ENCODE peak calls at places on chromosome 7, in nine cellular contexts. V, G, J, Y, W, R, K, E and A are unnamed samples.

GRCh38 chr7:23235688-23236280 is 10.8 kb upstream of the GPNMB start:
- DNase-seq in Y (no peak), E (no peak), J (peak), G (no peak), V (peak), R (no peak), W (no peak), K (peak), A (no peak)

GRCh38 chr7:26525413-26526287 is 234.0 kb downstream of the SNX10 start:
- DNase-seq in V (no peak), J (no peak), E (no peak), R (no peak), K (no peak), G (no peak), W (no peak), Y (no peak), A (no peak)

GRCh38 chr7:826230-826905 is 5.9 kb upstream of the SUN1 start:
- DNase-seq in J (no peak), K (no peak), R (no peak), G (no peak), V (no peak), E (no peak), W (no peak), Y (no peak), A (no peak)

GRCh38 chr7:4694653-4695335 is 12.7 kb downstream of the FOXK1 start:
- DNase-seq in E (no peak), G (no peak), R (no peak), Y (no peak), J (peak), K (peak), V (no peak), W (no peak), A (no peak)

GRCh38 chr7:51430480-51431086 is 114.0 kb upstream of the COBL start:
- DNase-seq in V (peak), Y (no peak), J (no peak), K (peak), G (no peak), W (peak), E (peak), R (peak), A (peak)

GRCh38 chr7:148693651-148694050 is 5.1 kb upstream of the CUL1 start:
- DNase-seq in J (no peak), Y (no peak), G (no peak), W (no peak), E (no peak), K (no peak), R (no peak), V (no peak), A (no peak)

GRCh38 chr7:50588937-50589336 is 23.7 kb upstream of the DDC start:
- DNase-seq in E (no peak), J (no peak), R (no peak), K (no peak), V (no peak), W (no peak), G (no peak), Y (peak), A (no peak)

GRCh38 chr7:143960813-143961610 is 6.4 kb downstream of the OR2F1 start:
- DNase-seq in W (no peak), G (no peak), Y (no peak), K (no peak), J (no peak), V (no peak), E (no peak), R (no peak), A (no peak)

GRCh38 chr7:75966209-75966961 is 28.0 kb downstream of the TMEM120A start:
- DNase-seq in V (no peak), K (peak), W (peak), J (peak), Y (no peak), R (no peak), E (no peak), G (no peak), A (no peak)

GRCh38 chr7:81709836-81710235 is 60.0 kb downstream of the HGF start:
- DNase-seq in V (no peak), W (no peak), G (no peak), J (no peak), Y (no peak), R (no peak), E (no peak), K (no peak), A (no peak)

GRCh38 chr7:45104844-45105587 is 6.5 kb downstream of the TBRG4 start:
- DNase-seq in K (no peak), W (no peak), E (no peak), R (no peak), J (no peak), Y (no peak), V (no peak), G (no peak), A (no peak)

GRCh38 chr7:137953692-137954470 is 48.0 kb downstream of the CREB3L2 start:
- DNase-seq in R (no peak), W (no peak), J (no peak), E (no peak), K (peak), V (peak), Y (no peak), G (no peak), A (no peak)

GRCh38 chr7:20310963-20311742 is 19.5 kb upstream of the ITGB8 start:
- DNase-seq in G (no peak), J (no peak), V (peak), R (no peak), E (no peak), Y (no peak), K (peak), W (no peak), A (no peak)

GRCh38 chr7:37048674-37049073 is 324.4 kb upstream of the AOAH start:
- DNase-seq in Y (no peak), W (no peak), V (no peak), G (no peak), J (no peak), R (no peak), K (no peak), E (no peak), A (no peak)

GRCh38 chr7:68691261-68692216 is 906.7 kb upstream of the AUTS2 start:
- DNase-seq in E (no peak), V (no peak), R (no peak), J (no peak), G (no peak), Y (no peak), K (peak), W (no peak), A (no peak)

GRCh38 chr7:152862033-152862432 is 102.5 kb downstream of the ACTR3B start:
- DNase-seq in Y (no peak), W (no peak), J (no peak), E (no peak), G (no peak), K (no peak), V (no peak), R (no peak), A (no peak)

GRCh38 chr7:152860302-152860701 is 100.8 kb downstream of the ACTR3B start:
- DNase-seq in E (no peak), K (no peak), G (no peak), V (no peak), J (no peak), Y (no peak), R (no peak), W (no peak), A (no peak)

GRCh38 chr7:152858761-152859160 is 99.2 kb downstream of the ACTR3B start:
- DNase-seq in W (no peak), Y (no peak), E (no peak), G (no peak), V (no peak), J (no peak), R (no peak), K (no peak), A (no peak)

GRCh38 chr7:152857272-152857671 is 97.7 kb downstream of the ACTR3B start:
- DNase-seq in R (no peak), K (no peak), V (no peak), Y (no peak), J (no peak), W (no peak), E (no peak), G (no peak), A (no peak)

DNA sequence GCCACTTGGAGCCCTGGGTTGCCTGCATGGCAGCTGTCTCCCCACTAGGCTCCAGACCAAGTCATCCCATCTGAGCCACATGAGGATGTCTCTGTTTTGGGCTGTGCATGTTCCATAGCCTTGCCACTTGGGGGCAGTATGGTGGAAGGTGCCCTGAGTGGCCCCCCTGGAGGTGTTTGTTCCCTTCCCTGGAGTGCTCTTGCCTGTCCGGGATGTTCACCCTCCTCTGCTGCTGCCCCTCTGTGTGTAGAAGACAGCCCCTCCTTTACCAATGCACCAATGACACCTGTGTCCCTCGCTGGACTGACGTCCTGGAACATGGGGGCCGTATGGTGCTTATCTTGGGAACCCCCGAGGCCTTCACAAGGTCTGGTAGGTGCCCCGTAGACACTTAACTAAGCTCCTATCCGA is 100.2 kb downstream of the ACTR3B start:
- DNase-seq in R (no peak), Y (peak), J (no peak), W (no peak), V (peak), E (no peak), K (no peak), G (no peak), A (no peak)
- TF ChIP-seq CTCF in R (peak), Y (peak), J (no peak), W (peak), V (peak), E (no peak), K (peak), G (no peak), A (no peak)

GRCh38 chr7:83821866-83822265 is 172.9 kb upstream of the SEMA3E start:
- DNase-seq in K (no peak), Y (no peak), V (no peak), E (no peak), J (no peak), W (no peak), R (no peak), G (no peak), A (no peak)
- TF ChIP-seq CTCF in K (no peak), Y (no peak), V (no peak), E (no peak), J (no peak), W (no peak), R (no peak), G (no peak), A (no peak)

DNA sequence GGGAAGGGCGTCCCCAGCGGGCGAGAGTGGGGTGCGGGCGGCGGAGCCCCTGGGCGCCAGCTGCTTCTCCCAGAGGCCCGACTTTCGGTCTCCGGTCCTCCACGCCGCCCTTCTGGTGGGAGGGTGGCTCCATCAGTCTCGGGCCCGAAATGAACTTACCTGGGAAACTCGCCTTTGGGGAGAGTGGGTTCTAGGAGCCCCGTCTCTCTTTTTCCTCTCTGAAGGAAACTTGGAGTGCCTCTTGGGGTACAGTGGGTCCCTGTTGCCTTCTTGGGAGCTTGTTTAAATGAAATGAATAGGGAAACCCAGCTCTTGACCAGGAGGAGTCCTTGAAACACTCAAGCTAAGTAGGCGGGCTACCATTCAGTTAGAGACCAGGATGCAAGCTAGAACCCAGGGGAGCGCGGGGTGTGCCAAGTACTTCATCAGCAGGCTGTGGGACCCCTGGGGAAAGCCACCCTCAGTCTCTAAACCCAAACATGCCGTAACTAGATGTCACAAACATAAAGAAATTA is 1.3 kb downstream of the SLC26A4 start:
- DNase-seq in K (no peak), J (no peak), Y (no peak), G (no peak), R (no peak), E (peak), V (no peak), W (no peak), A (no peak)
- TF ChIP-seq CTCF in K (no peak), J (no peak), Y (no peak), G (no peak), R (no peak), E (peak), V (no peak), W (no peak), A (no peak)

GRCh38 chr7:131586259-131586658 is 29.8 kb upstream of the PODXL start:
- DNase-seq in E (no peak), J (no peak), K (no peak), V (no peak), R (no peak), W (no peak), Y (no peak), G (no peak), A (no peak)

GRCh38 chr7:131578602-131579001 is 22.2 kb upstream of the PODXL start:
- DNase-seq in K (no peak), R (no peak), W (no peak), V (no peak), Y (no peak), E (no peak), J (no peak), G (no peak), A (no peak)

GRCh38 chr7:131586759-131587158 is 30.3 kb upstream of the PODXL start:
- DNase-seq in E (no peak), Y (no peak), R (no peak), W (no peak), V (no peak), G (no peak), J (no peak), K (no peak), A (no peak)

GRCh38 chr7:131583430-131583829 is 27.0 kb upstream of the PODXL start:
- DNase-seq in K (no peak), E (no peak), Y (no peak), J (no peak), V (no peak), G (no peak), W (no peak), R (no peak), A (no peak)

DNA sequence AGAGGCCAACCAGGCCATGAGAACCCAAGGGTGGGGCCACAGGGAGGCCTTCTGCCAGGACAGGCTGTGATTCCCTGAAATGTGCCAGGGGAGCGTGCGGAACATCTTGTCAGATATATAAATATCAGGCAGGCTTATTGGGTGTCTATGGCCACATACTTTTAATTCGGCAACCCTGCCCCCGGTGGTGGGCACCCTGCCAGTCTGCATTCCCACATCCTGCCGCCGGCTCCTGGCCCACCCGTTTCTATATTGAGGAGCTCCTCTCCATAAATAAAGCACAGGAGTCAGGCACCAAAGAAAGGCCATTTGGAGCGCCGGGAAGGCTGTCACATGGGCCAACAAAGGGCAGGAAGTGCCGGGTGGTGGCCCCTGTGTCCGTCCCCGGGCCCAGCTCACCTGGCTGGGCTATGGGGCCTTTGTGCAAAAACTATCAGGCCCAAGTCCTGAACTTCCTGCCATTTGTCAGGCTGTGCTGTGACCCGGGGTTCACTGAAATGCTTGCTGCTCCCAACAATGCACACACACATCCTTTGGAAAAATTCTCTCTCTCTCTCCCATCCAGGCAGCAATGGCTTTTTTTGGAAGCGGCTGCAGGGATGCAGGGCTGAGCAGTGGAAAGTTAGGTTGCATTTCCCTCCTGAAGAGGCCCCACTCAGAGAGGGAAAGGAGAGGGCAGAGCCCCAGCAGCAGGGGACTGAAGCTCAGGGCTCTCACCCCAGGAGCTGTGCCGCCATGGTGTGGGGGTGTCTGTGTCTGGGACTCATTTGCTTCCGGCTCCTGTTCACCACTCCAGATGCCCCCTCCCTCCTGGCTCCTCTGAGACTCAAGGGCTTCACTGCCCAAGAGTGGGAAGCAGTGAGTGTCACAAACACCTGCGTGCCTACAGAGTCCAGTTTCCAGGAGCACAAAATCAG is 25.1 kb upstream of the PODXL start:
- DNase-seq in K (peak), J (no peak), E (peak), Y (peak), W (no peak), R (peak), V (no peak), G (no peak), A (no peak)
- TF ChIP-seq CTCF in K (no peak), J (no peak), E (no peak), Y (peak), W (no peak), R (peak), V (peak), G (no peak), A (no peak)

GRCh38 chr7:47483604-47484273 is 98.2 kb downstream of the TNS3 start:
- DNase-seq in V (no peak), Y (no peak), W (no peak), E (no peak), G (no peak), J (no peak), R (no peak), K (peak), A (no peak)
- TF ChIP-seq CTCF in V (peak), Y (peak), W (no peak), E (no peak), G (no peak), J (no peak), R (no peak), K (peak), A (no peak)

GRCh38 chr7:134845461-134845860 is 66.0 kb downstream of the CALD1 start:
- DNase-seq in E (no peak), V (peak), K (no peak), J (no peak), W (peak), R (no peak), Y (no peak), G (no peak), A (peak)
- TF ChIP-seq CTCF in E (no peak), V (peak), K (peak), J (no peak), W (no peak), R (peak), Y (peak), G (peak), A (peak)